ENCODE peak calls at places on chromosomes 5 and 9, in six cellular contexts. O, J, C, K, W and B are unnamed samples.

GRCh38 chr5:137649228-137649890 is 86.5 kb downstream of the KLHL3 start:
- DNase-seq in O (peak), J (no peak), C (no peak), K (no peak), W (peak), B (peak)

GRCh38 chr9:137156567-137157375 is 13.1 kb downstream of the LRRC26 start:
- DNase-seq in O (no peak), J (no peak), C (no peak), K (no peak), W (peak), B (peak)

GRCh38 chr5:2383678-2384025 is 367.8 kb downstream of the IRX2 start:
- DNase-seq in O (no peak), J (no peak), C (no peak), K (no peak), W (no peak), B (no peak)

GRCh38 chr9:133775951-133776905 is 38.1 kb upstream of the SARDH start:
- DNase-seq in O (no peak), J (no peak), C (no peak), K (no peak), W (no peak), B (no peak)

GRCh38 chr5:153658606-153659005 is 168.1 kb downstream of the GRIA1 start:
- DNase-seq in O (no peak), J (no peak), C (no peak), K (no peak), W (peak), B (no peak)

GRCh38 chr5:137336161-137336560 is 163.0 kb downstream of the SPOCK1 start:
- DNase-seq in O (no peak), J (no peak), C (no peak), K (no peak), W (no peak), B (no peak)

GRCh38 chr5:77376624-77377023 is 115.5 kb downstream of the WDR41 start:
- DNase-seq in O (no peak), J (no peak), C (no peak), K (no peak), W (no peak), B (no peak)

GRCh38 chr5:167573274-167574127 is 717.9 kb upstream of the WWC1 start:
- DNase-seq in O (peak), J (no peak), C (no peak), K (no peak), W (peak), B (peak)

GRCh38 chr5:58240286-58240685 is 219.6 kb downstream of the PLK2 start:
- DNase-seq in O (no peak), J (no peak), C (no peak), K (no peak), W (peak), B (no peak)

GRCh38 chr9:131747352-131747751 is 7.5 kb upstream of the RAPGEF1 start:
- DNase-seq in O (no peak), J (no peak), C (no peak), K (no peak), W (peak), B (peak)

GRCh38 chr5:175484824-175485223 is 6.5 kb downstream of the SFXN1 start:
- DNase-seq in O (no peak), J (no peak), C (no peak), K (no peak), W (no peak), B (no peak)

GRCh38 chr5:218457-219289 is 553 bp downstream of the SDHA start:
- DNase-seq in O (no peak), J (peak), C (no peak), K (no peak), W (peak), B (peak)

GRCh38 chr9:27371382-27371781 is 74.4 kb upstream of the EQTN start:
- DNase-seq in O (no peak), J (no peak), C (no peak), K (no peak), W (no peak), B (no peak)

GRCh38 chr9:131773911-131774379 is 34.1 kb upstream of the RAPGEF1 start:
- DNase-seq in O (no peak), J (no peak), C (peak), K (no peak), W (peak), B (peak)

GRCh38 chr9:127116946-127117345 is 5.5 kb downstream of the ANGPTL2 start:
- DNase-seq in O (no peak), J (no peak), C (peak), K (no peak), W (no peak), B (no peak)

GRCh38 chr9:27625751-27626628 is 52.7 kb upstream of the C9orf72 start:
- DNase-seq in O (no peak), J (no peak), C (no peak), K (no peak), W (no peak), B (no peak)